ENCODE peak calls at places on chromosomes 12 and 14, in four cellular contexts. O, A, B and Z are unnamed samples.

GRCh38 chr12:41891226-41891625 is 253.4 kb downstream of the GXYLT1 start:
- DNase-seq in B (no peak), A (no peak), O (no peak), Z (no peak)

GRCh38 chr14:99560946-99561683 is 42.9 kb downstream of the CCDC85C start:
- DNase-seq in O (no peak), B (no peak), A (no peak), Z (no peak)

GRCh38 chr14:104023325-104024055 is 62.0 kb upstream of the ASPG start:
- DNase-seq in O (no peak), B (no peak), A (no peak), Z (no peak)

GRCh38 chr12:124753993-124754392 is 109.7 kb downstream of the SCARB1 start:
- DNase-seq in B (no peak), A (no peak), O (no peak), Z (no peak)

GRCh38 chr12:67720383-67720856 is 71.9 kb downstream of the DYRK2 start:
- DNase-seq in O (no peak), A (no peak), B (no peak), Z (no peak)

GRCh38 chr14:37776791-37777499 is 181.5 kb downstream of the TTC6 start:
- DNase-seq in A (no peak), O (peak), B (no peak), Z (no peak)

GRCh38 chr14:79583738-79584405 is 627.4 kb downstream of the DIO2 start:
- DNase-seq in B (no peak), O (no peak), A (no peak), Z (no peak)

GRCh38 chr12:89276860-89277259 is 75.4 kb downstream of the DUSP6 start:
- DNase-seq in O (no peak), A (no peak), B (no peak), Z (no peak)

GRCh38 chr14:80607430-80608200 is 333.9 kb downstream of the CEP128 start:
- DNase-seq in B (no peak), A (no peak), O (no peak), Z (no peak)

GRCh38 chr14:48725001-48725734 is 861.0 kb downstream of the RPS29 start:
- DNase-seq in B (no peak), A (no peak), O (no peak), Z (no peak)

GRCh38 chr14:32669416-32669815 is 269.3 kb upstream of the NPAS3 start:
- DNase-seq in A (no peak), O (no peak), B (no peak), Z (no peak)

GRCh38 chr12:27061317-27061716 is 21.1 kb downstream of the C12orf71 start:
- DNase-seq in A (no peak), O (no peak), B (no peak), Z (no peak)

GRCh38 chr12:1927751-1928351 is 9.4 kb upstream of the CACNA2D4 start:
- DNase-seq in O (no peak), A (no peak), B (no peak), Z (no peak)

GRCh38 chr12:52929538-52929937 is 19.4 kb upstream of the KRT18 start:
- DNase-seq in O (no peak), A (no peak), B (no peak), Z (no peak)

GRCh38 chr14:54610051-54610977 is 43.4 kb downstream of the SAMD4A start:
- DNase-seq in O (no peak), A (no peak), B (no peak), Z (no peak)

GRCh38 chr12:77625441-77625840 is 205.3 kb upstream of the NAV3 start:
- DNase-seq in A (no peak), O (no peak), B (no peak), Z (no peak)

GRCh38 chr14:52112336-52113018 is 43.6 kb upstream of the NID2 start:
- DNase-seq in O (no peak), A (no peak), B (no peak), Z (no peak)

GRCh38 chr12:75790219-75790618 is 241.4 kb downstream of the PHLDA1 start:
- DNase-seq in B (no peak), A (no peak), O (no peak), Z (no peak)

GRCh38 chr12:10098762-10099161 is at the start of gene CLEC1A:
- DNase-seq in O (no peak), B (peak), A (no peak), Z (peak)

GRCh38 chr14:105444859-105445258 is 25.2 kb downstream of the MTA1 start:
- DNase-seq in B (no peak), O (no peak), A (no peak), Z (no peak)

GRCh38 chr14:23660290-23661226 is 24.4 kb downstream of the DHRS2 start:
- DNase-seq in B (no peak), A (no peak), O (no peak), Z (no peak)

GRCh38 chr12:10331642-10332239 is 24.1 kb downstream of the KLRD1 start:
- DNase-seq in B (no peak), O (peak), A (peak), Z (no peak)

DNA sequence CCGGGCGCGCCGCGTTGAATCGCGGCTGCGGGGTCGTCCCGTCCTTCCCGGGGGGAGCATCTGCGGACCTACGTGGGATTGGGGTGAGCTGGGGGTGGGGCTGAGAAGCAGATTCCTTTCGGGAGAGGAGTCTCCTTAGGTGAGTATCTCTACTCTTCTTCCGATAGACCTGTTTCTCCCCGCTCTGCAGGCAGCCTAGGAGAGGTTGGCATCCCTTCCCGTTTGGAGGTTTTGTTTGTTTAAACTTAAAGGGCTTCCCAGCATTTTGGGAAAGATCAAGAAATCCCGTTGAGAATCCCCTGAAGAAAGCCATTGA is 411 bp downstream of the TTLL5 start:
- DNase-seq in A (no peak), B (no peak), O (no peak), Z (no peak)
- TF ChIP-seq ATF2 in A (no peak), B (no peak), O (no peak), Z (no peak)

DNA sequence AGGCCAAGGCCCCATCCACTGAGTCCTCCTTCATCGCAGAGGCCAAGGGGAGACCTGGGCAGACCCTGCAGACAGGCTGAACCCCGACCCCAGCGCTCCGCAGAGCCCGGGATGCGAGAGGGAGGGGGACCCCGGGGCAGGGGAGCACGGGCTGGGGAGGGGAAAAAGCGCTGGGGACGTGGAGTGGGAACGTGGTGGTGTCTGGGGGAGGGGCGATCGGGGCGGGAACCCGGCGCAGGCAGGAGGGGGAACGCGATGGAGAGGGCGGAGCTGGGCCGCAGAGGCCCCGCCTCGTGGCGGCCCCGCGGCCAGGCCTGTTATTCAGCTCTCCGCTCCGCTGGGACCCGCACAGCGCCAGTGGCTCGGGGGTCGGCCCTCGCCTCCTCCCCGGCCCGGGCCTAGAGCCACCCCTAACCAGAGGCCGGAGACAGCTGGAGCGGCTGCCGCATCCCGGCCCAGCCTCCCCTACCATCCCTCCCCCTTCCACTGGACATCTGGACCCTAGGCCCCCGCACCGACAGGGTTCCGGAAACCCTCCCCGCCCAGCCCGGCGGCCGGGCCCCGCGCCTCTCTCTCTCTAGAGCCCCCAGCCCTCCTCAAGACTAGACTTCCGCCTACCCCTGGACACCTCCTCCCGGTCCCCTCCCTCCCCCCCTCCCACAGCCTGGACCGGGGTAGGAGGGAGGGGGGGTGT is at the start of gene ARHGEF25:
- DNase-seq in O (peak), B (no peak), A (peak), Z (peak)
- TF ChIP-seq JUN in O (no peak), B (no peak), A (no peak), Z (no peak)

GRCh38 chr14:29243355-29243754 is 476.8 kb downstream of the FOXG1 start:
- DNase-seq in B (no peak), A (no peak), O (no peak), Z (no peak)
- TF ChIP-seq ATF2 in B (no peak), A (no peak), O (no peak), Z (no peak)

GRCh38 chr12:64169999-64170398 is 52.1 kb downstream of the KICS2 start:
- DNase-seq in B (no peak), O (no peak), A (no peak), Z (no peak)
- TF ChIP-seq JUN in B (no peak), O (no peak), A (no peak), Z (no peak)

DNA sequence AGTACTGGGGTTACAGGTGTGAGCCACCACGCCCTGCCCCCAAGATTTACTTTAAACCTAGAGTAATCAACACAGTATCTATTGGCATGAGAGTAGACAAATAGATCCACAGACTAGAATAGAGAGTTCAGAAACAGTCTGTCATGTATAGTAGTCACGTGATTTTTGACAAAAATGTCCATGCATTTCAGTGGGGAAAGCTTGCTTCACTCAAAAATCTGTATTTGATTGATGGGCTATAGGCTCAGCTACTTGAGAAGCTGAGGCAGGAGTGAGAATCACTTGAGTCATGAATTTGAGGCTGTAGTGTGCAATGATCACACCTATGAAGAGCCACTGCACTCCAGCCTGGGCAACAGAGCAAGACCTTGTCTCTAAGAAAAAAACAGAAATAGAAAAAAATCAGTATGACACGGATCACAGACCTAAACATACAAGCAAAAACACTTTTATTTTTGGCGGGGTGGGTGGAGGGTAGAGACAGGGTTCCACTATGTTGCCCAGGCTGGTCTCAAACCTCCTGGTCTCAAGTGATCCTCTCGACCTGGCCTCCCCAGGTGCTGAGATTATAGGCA is 7.6 kb upstream of the ORAI1 start:
- DNase-seq in O (peak), B (no peak), A (no peak), Z (no peak)
- TF ChIP-seq ATF2 in O (no peak), B (no peak), A (no peak), Z (no peak)

DNA sequence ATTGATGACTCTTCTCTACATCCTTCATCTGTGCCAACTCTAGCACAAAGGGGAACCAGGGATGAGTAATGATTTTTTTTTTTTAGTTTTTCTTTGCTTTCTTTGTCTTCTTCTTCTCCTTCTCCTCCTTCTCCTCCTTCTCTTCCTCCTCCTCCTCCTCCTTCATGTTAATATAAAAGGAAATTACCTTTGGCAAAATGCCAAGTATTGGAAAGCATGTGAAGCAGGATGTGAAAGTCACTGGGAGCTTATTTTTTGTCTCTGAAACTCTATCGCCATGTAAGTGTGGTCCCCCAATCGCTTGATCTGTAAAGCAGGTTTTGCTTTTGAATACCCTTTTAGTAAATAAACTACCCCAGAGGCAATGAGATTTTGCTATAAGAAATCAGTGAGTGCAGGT is 388.5 kb downstream of the TMEM117 start:
- DNase-seq in B (no peak), A (no peak), O (no peak), Z (no peak)
- TF ChIP-seq JUN in B (no peak), A (no peak), O (no peak), Z (no peak)

GRCh38 chr12:51785906-51786305 is 62.6 kb downstream of the FIGNL2 start:
- DNase-seq in B (no peak), O (no peak), A (no peak), Z (no peak)

GRCh38 chr12:51793201-51793600 is 55.3 kb downstream of the FIGNL2 start:
- DNase-seq in O (no peak), B (no peak), A (no peak), Z (no peak)

GRCh38 chr12:51792417-51792816 is 56.1 kb downstream of the FIGNL2 start:
- DNase-seq in A (no peak), O (no peak), B (no peak), Z (no peak)

GRCh38 chr12:51784688-51785087 is 63.8 kb downstream of the FIGNL2 start:
- DNase-seq in B (no peak), A (no peak), O (no peak), Z (no peak)

DNA sequence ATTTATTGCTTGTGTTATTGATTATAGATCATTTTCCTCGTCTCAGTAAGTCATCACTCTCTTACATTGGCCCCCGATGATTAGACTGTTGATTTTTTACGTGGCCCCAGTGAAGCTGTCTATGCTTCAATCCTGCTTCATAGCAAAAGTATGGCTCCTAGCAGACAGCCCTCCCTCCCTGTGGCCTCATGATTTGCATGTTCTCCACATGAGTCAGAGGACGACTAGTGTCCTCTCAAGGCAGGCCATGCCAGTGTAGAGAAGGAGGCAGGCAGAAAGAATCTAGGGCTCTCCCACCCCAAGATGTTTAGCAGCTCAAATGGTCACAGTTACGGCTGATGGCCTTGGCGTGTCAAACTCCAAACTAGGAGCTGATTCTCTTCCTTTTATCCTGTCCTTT is 59.6 kb downstream of the FIGNL2 start:
- DNase-seq in O (no peak), A (no peak), B (no peak), Z (no peak)
- TF ChIP-seq ATF2 in O (no peak), A (no peak), B (no peak), Z (no peak)

DNA sequence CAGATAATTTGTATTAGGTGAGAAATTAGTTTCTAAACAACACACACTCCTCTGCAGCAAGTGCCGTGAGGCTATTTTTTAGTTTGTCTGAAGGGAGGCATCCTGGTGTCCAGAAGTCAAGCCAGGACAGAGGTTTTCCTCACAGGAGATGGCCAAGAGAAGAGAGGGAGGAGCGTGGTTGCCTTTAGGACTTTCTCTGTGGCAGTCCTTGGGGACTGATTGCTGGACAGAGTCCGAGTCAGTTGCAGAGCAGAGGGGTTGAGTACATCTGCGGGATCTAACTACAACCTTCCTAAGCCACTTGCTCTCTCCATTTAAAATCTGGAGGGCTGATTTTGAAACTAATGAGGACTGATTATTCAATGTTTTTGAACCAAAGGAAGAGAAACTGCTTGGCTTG is 1.0 kb downstream of the SLCO1C1 start:
- DNase-seq in A (no peak), O (no peak), B (no peak), Z (no peak)
- TF ChIP-seq JUN in A (no peak), O (no peak), B (no peak), Z (no peak)

DNA sequence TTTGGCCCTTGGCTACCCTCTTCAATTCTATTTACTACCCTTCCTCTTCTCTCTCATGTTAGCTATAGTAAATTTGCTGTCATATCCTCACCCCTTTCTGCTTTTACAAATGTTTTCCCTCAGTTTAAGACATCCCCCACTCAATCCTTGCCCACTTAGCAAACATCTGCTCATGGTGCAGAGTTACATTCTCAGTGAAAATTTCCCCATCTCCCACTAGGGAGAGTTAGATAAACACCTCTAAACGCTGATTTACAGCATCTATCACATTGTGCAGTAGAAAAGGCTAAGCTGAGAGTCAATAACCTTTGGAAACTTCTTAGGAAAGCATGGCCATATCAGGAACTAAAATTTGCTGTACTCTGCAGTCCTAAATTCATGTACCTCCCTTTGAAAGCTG is 69.0 kb downstream of the DENND5B start:
- DNase-seq in B (no peak), O (no peak), A (no peak), Z (no peak)
- TF ChIP-seq ATF2 in B (no peak), O (no peak), A (no peak), Z (no peak)